ENCODE peak calls at places on chromosome 19, in nine cellular contexts. J, Y, S, E, X, G, H, P and F are unnamed samples.

GRCh38 chr19:58108546-58108817 is 10.5 kb upstream of the ZSCAN18 start:
- DNase-seq in J (no peak), S (no peak), Y (no peak), H (no peak), E (no peak), P (no peak), G (no peak), X (no peak), F (no peak)

GRCh38 chr19:41442473-41443360 is at the start of gene ERICH4:
- DNase-seq in X (no peak), G (no peak), H (no peak), Y (peak), J (no peak), P (no peak), S (no peak), E (no peak), F (no peak)

GRCh38 chr19:56141416-56141992 is 417 bp downstream of the ZNF444 start:
- DNase-seq in H (no peak), Y (peak), P (no peak), S (no peak), X (no peak), J (no peak), E (peak), G (no peak), F (no peak)

GRCh38 chr19:2802826-2803225 is 16.8 kb upstream of the ZNF554 start:
- DNase-seq in Y (peak), G (no peak), J (no peak), S (no peak), P (no peak), E (no peak), H (no peak), X (no peak), F (no peak)

GRCh38 chr19:13056052-13056660 is 46.5 kb downstream of the LYL1 start:
- DNase-seq in J (no peak), P (no peak), X (peak), E (peak), Y (peak), H (peak), G (peak), S (peak), F (peak)

GRCh38 chr19:33394006-33394722 is 20.7 kb downstream of the CEBPG start:
- DNase-seq in Y (peak), G (peak), E (no peak), P (no peak), S (peak), J (no peak), X (peak), H (no peak), F (peak)

GRCh38 chr19:55147408-55148251 is 1.4 kb downstream of the TNNT1 start:
- DNase-seq in J (peak), E (peak), S (no peak), G (no peak), H (no peak), Y (peak), P (no peak), X (no peak), F (no peak)

GRCh38 chr19:38714354-38714778 is 29.9 kb downstream of the CAPN12 start:
- DNase-seq in H (no peak), P (no peak), Y (no peak), X (no peak), J (no peak), G (no peak), S (no peak), E (no peak), F (no peak)

GRCh38 chr19:27972291-27973040 is 1240.5 kb downstream of the UQCRFS1 start:
- DNase-seq in J (no peak), E (no peak), S (peak), Y (no peak), H (no peak), P (no peak), X (no peak), G (peak), F (peak)

GRCh38 chr19:12800873-12801465 is 631 bp downstream of the PRDX2 start:
- DNase-seq in H (no peak), E (peak), J (no peak), P (no peak), G (no peak), Y (no peak), S (no peak), X (no peak), F (no peak)

GRCh38 chr19:34962945-34963530 is 991 bp downstream of the ZNF792 start:
- DNase-seq in E (no peak), X (peak), P (no peak), S (no peak), G (no peak), H (no peak), J (no peak), Y (peak), F (peak)

GRCh38 chr19:11264452-11265176 is 2.3 kb upstream of the DOCK6 start:
- DNase-seq in G (no peak), P (no peak), X (no peak), S (no peak), E (peak), J (no peak), Y (peak), H (peak), F (no peak)

GRCh38 chr19:11263726-11264125 is 1.4 kb upstream of the DOCK6 start:
- DNase-seq in J (no peak), P (no peak), Y (no peak), X (no peak), S (no peak), H (no peak), E (no peak), G (no peak), F (no peak)

GRCh38 chr19:11260996-11261395 is 1.3 kb downstream of the DOCK6 start:
- DNase-seq in E (no peak), X (no peak), G (no peak), S (no peak), P (no peak), Y (peak), J (no peak), H (no peak), F (no peak)

GRCh38 chr19:11261431-11261901 is 858 bp downstream of the DOCK6 start:
- DNase-seq in H (no peak), J (peak), Y (no peak), E (peak), X (no peak), P (no peak), S (no peak), G (no peak), F (no peak)

GRCh38 chr19:11261902-11262839 is at the start of gene DOCK6:
- DNase-seq in P (no peak), X (no peak), H (peak), E (peak), Y (peak), J (peak), S (no peak), G (no peak), F (no peak)
- TF ChIP-seq CTCF in P (peak), X (peak), H (peak), E (peak), Y (peak), J (peak), S (peak), G (peak), F (peak)

GRCh38 chr19:50670102-50670380 is 20.8 kb downstream of the C19orf81 start:
- DNase-seq in J (no peak), E (no peak), H (no peak), P (no peak), Y (no peak), X (no peak), S (no peak), G (no peak), F (no peak)

GRCh38 chr19:50667759-50668231 is 18.6 kb downstream of the C19orf81 start:
- DNase-seq in Y (no peak), S (no peak), H (no peak), X (no peak), G (no peak), E (peak), J (no peak), P (no peak), F (no peak)

GRCh38 chr19:50669319-50670101 is 20.3 kb downstream of the C19orf81 start:
- DNase-seq in J (peak), E (peak), H (no peak), Y (peak), X (peak), P (peak), S (peak), G (peak), F (peak)

GRCh38 chr19:50667177-50667758 is 18.0 kb downstream of the C19orf81 start:
- DNase-seq in J (no peak), X (no peak), P (no peak), Y (no peak), G (no peak), S (no peak), H (no peak), E (peak), F (no peak)

DNA sequence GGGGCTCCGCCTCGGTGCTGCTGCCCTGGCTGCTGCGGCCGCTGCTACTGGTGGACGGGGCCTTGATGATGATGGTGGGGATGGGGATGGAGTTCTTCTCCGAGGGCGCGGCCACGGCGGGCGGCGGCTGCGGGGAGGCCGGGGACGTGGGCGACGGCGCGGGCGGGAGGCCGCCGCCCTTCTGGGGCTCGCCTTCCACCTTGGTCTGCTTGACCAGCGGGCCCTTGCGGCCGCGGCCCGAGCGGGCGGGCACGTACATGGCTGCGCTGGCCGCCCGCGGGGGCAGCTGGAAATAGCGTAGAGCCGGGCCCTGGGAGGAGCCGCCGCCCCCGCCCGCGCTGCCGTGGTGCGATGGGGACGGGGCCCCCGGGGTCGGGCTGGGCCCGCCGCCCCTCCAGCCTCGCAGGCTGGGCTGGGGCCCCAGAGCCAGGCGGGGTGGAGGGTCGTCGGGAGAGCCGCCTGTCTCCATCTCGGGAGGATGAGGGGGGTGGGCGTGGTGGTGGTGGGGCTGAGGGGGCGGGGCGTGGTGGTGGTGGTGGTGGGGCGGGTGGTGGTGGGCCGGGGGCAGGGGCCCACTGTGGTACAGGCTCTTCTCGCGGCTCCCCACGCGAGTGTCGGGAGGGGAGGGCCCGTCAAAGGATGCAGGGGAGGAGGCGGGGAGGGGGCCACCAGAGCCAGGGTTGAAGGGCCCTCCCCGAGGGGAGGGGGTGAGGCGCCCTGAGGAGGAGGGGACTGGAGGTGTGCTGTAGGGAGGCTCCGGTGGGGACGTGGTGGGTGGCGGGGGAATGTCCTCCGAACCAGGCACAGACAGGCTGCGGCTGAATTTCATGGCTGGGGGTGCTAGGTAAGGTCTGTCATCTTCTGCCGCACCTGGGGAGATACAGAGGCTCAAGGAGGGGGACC is 19.4 kb downstream of the C19orf81 start:
- DNase-seq in X (no peak), G (no peak), Y (no peak), H (no peak), E (no peak), J (no peak), P (no peak), S (no peak), F (no peak)
- H3K4me3 ChIP-seq in X (no peak), G (no peak), Y (no peak), H (no peak), E (peak), J (no peak), P (peak), S (no peak), F (no peak)

GRCh38 chr19:7857727-7858701 is 16.2 kb downstream of the PRR36 start:
- DNase-seq in P (no peak), J (peak), H (no peak), X (no peak), G (no peak), S (no peak), E (peak), Y (peak), F (no peak)
- TF ChIP-seq CTCF in P (no peak), J (peak), H (no peak), X (no peak), G (no peak), S (no peak), E (no peak), Y (no peak), F (no peak)

DNA sequence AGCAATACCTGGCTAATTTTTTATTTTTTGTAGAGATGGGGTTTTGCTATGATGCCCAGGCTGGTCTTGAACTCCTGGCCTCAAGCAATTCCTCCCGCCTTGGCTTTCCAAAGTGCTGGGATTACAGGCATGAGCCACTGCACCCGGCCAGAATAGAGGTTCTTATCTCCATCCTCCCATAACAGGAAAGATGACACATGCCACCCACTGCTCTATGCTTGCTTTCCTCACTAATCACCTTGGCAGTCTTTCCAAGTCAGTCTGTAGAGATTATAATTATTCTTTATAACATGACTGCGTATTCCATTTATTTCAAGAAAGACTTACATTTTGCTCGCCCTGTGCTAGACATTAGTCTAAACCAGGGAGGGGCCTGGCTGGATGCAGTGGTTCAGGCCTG is 6.7 kb downstream of the VAV1 start:
- DNase-seq in J (no peak), S (no peak), P (no peak), E (no peak), G (no peak), X (no peak), H (no peak), Y (peak), F (no peak)
- H3K4me3 ChIP-seq in J (no peak), S (no peak), P (no peak), E (no peak), G (no peak), X (no peak), H (no peak), Y (no peak), F (no peak)

DNA sequence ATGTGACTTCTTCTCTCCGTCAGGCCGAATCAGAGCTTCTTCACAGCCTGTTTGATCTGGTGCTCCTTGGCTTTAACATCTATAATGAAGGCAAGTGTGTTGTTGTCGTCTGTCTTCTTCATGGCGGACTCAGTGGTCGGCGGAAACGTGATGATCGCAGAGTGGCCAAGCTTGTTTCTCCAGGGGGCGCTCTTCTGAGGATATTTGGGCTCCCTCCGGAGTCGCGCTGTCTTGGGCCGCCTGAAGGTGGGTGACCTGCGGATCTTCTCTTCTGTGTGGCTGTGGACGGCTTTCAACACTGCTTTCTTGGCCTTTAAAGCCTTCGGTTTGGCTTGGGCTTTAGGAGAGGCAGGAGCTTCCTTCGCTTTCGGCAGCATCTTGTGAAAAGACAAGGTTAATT is 9.8 kb downstream of the TPRX1 start:
- DNase-seq in X (no peak), H (no peak), J (no peak), G (no peak), P (no peak), Y (no peak), S (no peak), E (peak), F (no peak)
- TF ChIP-seq CTCF in X (no peak), H (no peak), J (peak), G (no peak), P (peak), Y (no peak), S (no peak), E (peak), F (peak)

DNA sequence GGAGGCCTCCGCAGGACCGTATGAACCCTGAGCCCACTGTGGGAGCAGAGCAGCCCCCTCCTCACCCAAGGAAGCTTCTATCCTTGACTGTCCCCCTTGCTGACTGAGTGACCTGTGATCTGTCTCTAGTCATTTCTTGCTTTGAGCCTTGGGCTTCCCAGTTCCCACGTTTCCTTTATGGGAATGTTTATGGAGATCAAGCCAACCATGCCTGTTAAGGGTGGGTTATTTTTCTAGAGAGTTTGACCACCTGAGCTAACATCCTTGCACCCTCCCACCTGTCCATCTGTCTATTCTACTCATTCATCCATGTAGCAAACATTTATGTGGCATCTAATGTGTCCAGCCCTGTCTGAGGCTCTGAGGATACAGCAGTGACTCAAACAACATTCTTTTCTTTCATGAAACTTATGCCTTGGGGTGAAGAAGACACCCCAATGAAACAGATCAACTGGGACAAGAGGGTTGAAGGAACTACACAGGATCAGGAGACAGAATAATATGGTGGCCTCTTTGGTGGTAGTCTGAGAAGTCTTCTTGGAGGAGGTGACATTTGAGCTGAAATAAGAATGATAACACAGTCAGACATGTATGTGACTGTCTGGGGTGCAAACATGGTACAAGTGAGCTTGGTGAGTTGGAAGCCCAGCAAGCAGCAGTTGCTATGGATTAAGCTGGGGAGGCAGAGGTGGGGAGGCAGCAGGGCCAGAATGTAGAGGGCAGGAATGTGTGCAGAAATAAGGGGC is 30.5 kb downstream of the CERS4 start:
- DNase-seq in E (no peak), Y (peak), J (no peak), S (no peak), P (no peak), X (no peak), H (no peak), G (no peak), F (no peak)
- H3K4me3 ChIP-seq in E (no peak), Y (no peak), J (peak), S (no peak), P (no peak), X (no peak), H (peak), G (no peak), F (peak)

DNA sequence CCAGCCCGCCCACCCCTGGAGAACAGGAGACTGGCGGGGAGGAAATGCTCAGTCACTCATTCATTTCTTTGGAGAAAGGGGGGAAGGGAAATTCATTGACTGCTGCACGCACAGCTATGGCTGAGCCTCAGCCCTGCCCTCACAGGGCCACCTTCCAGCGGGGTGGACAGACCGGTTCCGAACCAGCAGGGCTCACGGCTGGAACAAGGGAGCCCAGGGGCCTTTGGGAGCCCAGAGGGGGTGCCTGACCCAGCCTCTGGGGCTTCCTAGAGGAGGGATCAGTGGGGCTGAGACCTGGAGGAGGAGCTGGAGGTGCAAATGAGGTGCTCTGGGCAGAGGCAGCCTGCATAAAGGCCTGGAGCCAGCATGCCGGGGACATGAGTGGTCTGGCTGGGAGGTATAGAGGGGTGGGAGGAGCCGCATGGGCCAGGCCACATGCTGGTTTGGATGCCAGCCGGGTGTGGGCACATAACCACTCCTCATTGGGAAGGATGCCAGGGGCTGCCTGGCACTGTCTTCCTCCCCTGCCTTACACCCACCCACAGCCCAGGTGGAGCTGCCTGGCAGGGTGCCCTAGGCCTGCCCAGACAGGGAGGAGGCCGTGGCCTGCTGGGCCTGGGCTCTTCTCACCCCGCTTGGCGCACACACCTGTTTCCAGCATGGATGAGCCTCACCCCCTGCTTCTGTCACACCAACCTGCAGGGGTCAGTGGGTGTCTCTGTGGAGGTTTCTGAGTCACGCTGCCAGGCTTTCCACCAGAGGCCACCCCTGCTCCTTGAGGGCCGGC is 26.9 kb downstream of the PPP5C start:
- DNase-seq in J (no peak), X (peak), P (peak), H (peak), E (peak), S (no peak), G (peak), Y (peak), F (peak)
- TF ChIP-seq CTCF in J (no peak), X (no peak), P (peak), H (no peak), E (no peak), S (no peak), G (no peak), Y (no peak), F (no peak)

GRCh38 chr19:46492841-46493235 is 2.8 kb downstream of the PNMA8B start:
- DNase-seq in P (no peak), Y (peak), H (no peak), E (peak), G (no peak), S (no peak), X (no peak), J (no peak), F (no peak)
- H3K4me3 ChIP-seq in P (no peak), Y (no peak), H (peak), E (peak), G (no peak), S (no peak), X (no peak), J (no peak), F (no peak)

GRCh38 chr19:8389891-8390616 is at the start of gene RAB11B:
- DNase-seq in E (peak), Y (peak), H (peak), G (peak), J (peak), S (peak), P (peak), X (peak), F (peak)
- TF ChIP-seq CTCF in E (no peak), Y (no peak), H (no peak), G (no peak), J (no peak), S (no peak), P (no peak), X (no peak), F (no peak)

GRCh38 chr19:928471-929259 is 2.8 kb downstream of the ARID3A start:
- DNase-seq in X (no peak), G (peak), S (peak), Y (peak), E (no peak), P (no peak), J (peak), H (no peak), F (peak)
- H3K4me3 ChIP-seq in X (no peak), G (no peak), S (no peak), Y (no peak), E (no peak), P (no peak), J (no peak), H (no peak), F (no peak)